ENCODE peak calls at places on chromosomes 4 and X, in eight cellular contexts. C, F, K, R, Q, M, Z and T are unnamed samples.

GRCh38 chrX:19725545-19726102 is 161.8 kb downstream of the SH3KBP1 start:
- DNase-seq in K (no peak), M (no peak), Q (no peak), Z (no peak), F (no peak), C (no peak), R (no peak), T (no peak)

GRCh38 chr4:143482753-143483362 is 30.6 kb upstream of the SMARCA5 start:
- DNase-seq in M (peak), Q (peak), F (no peak), R (no peak), C (peak), Z (peak), K (no peak), T (peak)

GRCh38 chr4:78379991-78380739 is 171.4 kb upstream of the ANXA3 start:
- DNase-seq in M (no peak), R (no peak), F (no peak), Q (peak), Z (no peak), K (no peak), C (no peak), T (no peak)

GRCh38 chr4:77493120-77493767 is 112.4 kb upstream of the CXCL13 start:
- DNase-seq in F (no peak), R (no peak), M (no peak), K (no peak), Q (no peak), C (no peak), Z (no peak), T (no peak)

GRCh38 chr4:127212701-127213100 is 420.1 kb upstream of the INTU start:
- DNase-seq in F (no peak), C (no peak), Q (peak), R (no peak), K (no peak), M (no peak), Z (no peak), T (no peak)

GRCh38 chrX:12352922-12353321 is 214.6 kb downstream of the FRMPD4 start:
- DNase-seq in C (no peak), R (no peak), Q (no peak), M (no peak), F (no peak), K (no peak), Z (peak), T (no peak)

GRCh38 chr4:62901101-62901500 is 1508.1 kb downstream of the TECRL start:
- DNase-seq in C (no peak), R (no peak), Z (no peak), M (no peak), Q (no peak), F (no peak), K (no peak), T (no peak)

GRCh38 chr4:1695913-1696312 is 11.8 kb upstream of the FAM53A start:
- DNase-seq in C (no peak), F (no peak), M (peak), Q (no peak), R (no peak), K (no peak), Z (no peak), T (no peak)

GRCh38 chr4:69196209-69196965 is 18.2 kb downstream of the UGT2B11 start:
- DNase-seq in Q (no peak), F (no peak), R (no peak), C (no peak), K (no peak), Z (no peak), M (no peak), T (no peak)